ENCODE peak calls at places on chromosomes 5 and 9, in ten cellular contexts. One of them, this sample, is unnamed.
A peak's percentile ranks its signal among the peaks of the same experiment; 100 is the strongest.

GRCh38 chr5:80283360-80283759 is 27.5 kb upstream of the SERINC5 start:
- ATAC-seq in HepG2: no peak
- ATAC-seq in GM12878: no peak
- ATAC-seq in right lobe of liver: no peak
- ATAC-seq in heart left ventricle: no peak
- ATAC-seq in A549: no peak
- ATAC-seq in K562: no peak
- ATAC-seq in HCT116: no peak
- ATAC-seq in gastrocnemius medialis: no peak
- ATAC-seq in IMR-90: no peak
- ATAC-seq in this sample: no peak

GRCh38 chr5:175814676-175815075 is 56.7 kb upstream of the CPLX2 start:
- ATAC-seq in A549: peak; percentile 77
- ATAC-seq in HepG2: peak; percentile 52
- ATAC-seq in HCT116: peak; percentile 72
- ATAC-seq in gastrocnemius medialis: no peak
- ATAC-seq in right lobe of liver: no peak
- ATAC-seq in GM12878: no peak
- ATAC-seq in heart left ventricle: no peak
- ATAC-seq in IMR-90: peak; percentile 70
- ATAC-seq in K562: peak; percentile 58
- ATAC-seq in this sample: no peak

GRCh38 chr9:93510041-93510440 is 56.7 kb upstream of the FAM120AOS start:
- ATAC-seq in HepG2: no peak
- ATAC-seq in GM12878: no peak
- ATAC-seq in right lobe of liver: no peak
- ATAC-seq in K562: no peak
- ATAC-seq in A549: no peak
- ATAC-seq in IMR-90: no peak
- ATAC-seq in heart left ventricle: no peak
- ATAC-seq in gastrocnemius medialis: no peak
- ATAC-seq in HCT116: no peak
- ATAC-seq in this sample: no peak

GRCh38 chr9:5760338-5760737 is 72.6 kb downstream of the ERMP1 start:
- ATAC-seq in right lobe of liver: no peak
- ATAC-seq in heart left ventricle: no peak
- ATAC-seq in A549: no peak
- ATAC-seq in gastrocnemius medialis: no peak
- ATAC-seq in K562: no peak
- ATAC-seq in IMR-90: no peak
- ATAC-seq in HepG2: no peak
- ATAC-seq in HCT116: no peak
- ATAC-seq in GM12878: no peak
- ATAC-seq in this sample: no peak

GRCh38 chr9:31823365-31823764 is 561.1 kb upstream of the ACO1 start:
- ATAC-seq in HCT116: no peak
- ATAC-seq in A549: no peak
- ATAC-seq in heart left ventricle: no peak
- ATAC-seq in GM12878: no peak
- ATAC-seq in right lobe of liver: no peak
- ATAC-seq in HepG2: no peak
- ATAC-seq in IMR-90: no peak
- ATAC-seq in gastrocnemius medialis: no peak
- ATAC-seq in K562: no peak
- ATAC-seq in this sample: no peak

GRCh38 chr5:128264567-128264966 is 181.0 kb downstream of the SLC12A2 start:
- ATAC-seq in heart left ventricle: peak; percentile 67
- ATAC-seq in HepG2: no peak
- ATAC-seq in gastrocnemius medialis: no peak
- ATAC-seq in K562: no peak
- ATAC-seq in IMR-90: peak; percentile 80
- ATAC-seq in HCT116: peak; percentile 83
- ATAC-seq in A549: peak; percentile 62
- ATAC-seq in right lobe of liver: no peak
- ATAC-seq in GM12878: peak; percentile 36
- ATAC-seq in this sample: peak; percentile 55

GRCh38 chr5:140141241-140141640 is 15.5 kb downstream of the IGIP start:
- ATAC-seq in HepG2: no peak
- ATAC-seq in gastrocnemius medialis: peak; percentile 45
- ATAC-seq in IMR-90: peak; percentile 22
- ATAC-seq in A549: no peak
- ATAC-seq in right lobe of liver: no peak
- ATAC-seq in heart left ventricle: no peak
- ATAC-seq in GM12878: no peak
- ATAC-seq in K562: no peak
- ATAC-seq in HCT116: no peak
- ATAC-seq in this sample: peak; percentile 74

GRCh38 chr5:131389096-131389868 is 125.4 kb downstream of the CDC42SE2 start:
- ATAC-seq in heart left ventricle: no peak
- ATAC-seq in GM12878: peak; percentile 49
- ATAC-seq in IMR-90: no peak
- ATAC-seq in HCT116: no peak
- ATAC-seq in gastrocnemius medialis: no peak
- ATAC-seq in K562: no peak
- ATAC-seq in HepG2: no peak
- ATAC-seq in A549: no peak
- ATAC-seq in right lobe of liver: no peak
- ATAC-seq in this sample: no peak

DNA sequence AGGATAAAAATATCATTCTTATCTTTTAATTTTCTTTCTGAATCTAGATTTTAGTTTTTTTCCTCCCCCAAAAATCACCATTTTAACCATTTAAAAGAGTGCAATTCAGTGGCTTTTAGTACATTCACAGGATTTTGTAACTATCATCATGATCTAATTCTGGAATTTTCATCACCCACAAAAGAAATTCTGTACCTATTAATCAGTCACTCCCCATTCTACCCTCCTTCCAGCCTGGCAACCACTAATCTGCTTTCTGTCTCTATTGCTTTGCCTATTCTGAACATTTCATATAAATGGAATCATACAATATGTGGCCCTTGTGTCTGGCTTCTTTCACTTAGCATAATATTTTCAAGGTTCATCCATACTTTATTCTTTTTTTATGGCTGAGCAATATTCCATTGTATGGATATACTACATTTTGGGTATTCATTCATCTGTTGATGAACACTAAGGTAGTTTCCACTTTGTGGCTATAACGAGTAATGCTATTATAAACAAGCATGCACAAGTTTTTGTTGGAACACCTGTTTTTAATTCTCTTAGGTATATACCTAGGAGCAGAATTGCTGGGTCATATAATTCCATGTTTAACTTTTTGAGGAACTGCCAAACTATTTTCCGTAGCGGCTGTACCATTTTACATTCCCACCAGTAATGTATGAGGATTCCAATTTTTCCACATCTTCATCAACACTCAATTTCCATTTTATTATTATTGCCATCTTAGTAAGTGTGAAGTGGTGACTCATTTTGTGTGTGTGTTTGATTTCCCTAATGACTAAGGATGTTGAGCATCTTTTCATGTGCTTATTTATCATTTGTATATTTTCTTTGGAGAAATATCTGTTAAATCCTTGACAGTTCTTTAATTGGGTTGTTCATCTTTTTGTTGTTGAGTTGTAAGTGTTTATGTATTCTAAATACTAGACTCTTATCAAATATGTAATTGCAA is 340.3 kb downstream of the CWC27 start:
- ATAC-seq in right lobe of liver: no peak
- ATAC-seq in A549: no peak
- ATAC-seq in HCT116: no peak
- ATAC-seq in GM12878: no peak
- ATAC-seq in HepG2: no peak
- ATAC-seq in gastrocnemius medialis: no peak
- ATAC-seq in IMR-90: no peak
- ATAC-seq in K562: no peak
- ATAC-seq in heart left ventricle: no peak
- ATAC-seq in this sample: no peak
- TF ChIP-seq POLR2A in right lobe of liver: no peak
- TF ChIP-seq POLR2A in A549: no peak
- TF ChIP-seq POLR2A in HCT116: no peak
- TF ChIP-seq POLR2A in GM12878: no peak
- TF ChIP-seq POLR2A in HepG2: no peak
- TF ChIP-seq POLR2A in gastrocnemius medialis: no peak
- TF ChIP-seq POLR2A in IMR-90: no peak
- TF ChIP-seq POLR2A in K562: no peak
- TF ChIP-seq POLR2A in heart left ventricle: no peak
- TF ChIP-seq POLR2A in this sample: no peak

GRCh38 chr5:39219433-39219832 is at the start of gene FYB1:
- ATAC-seq in K562: no peak
- ATAC-seq in right lobe of liver: peak; percentile 65
- ATAC-seq in gastrocnemius medialis: peak; percentile 8
- ATAC-seq in GM12878: no peak
- ATAC-seq in IMR-90: no peak
- ATAC-seq in A549: no peak
- ATAC-seq in heart left ventricle: peak; percentile 62
- ATAC-seq in HCT116: no peak
- ATAC-seq in HepG2: no peak
- ATAC-seq in this sample: peak; percentile 37
- TF ChIP-seq POLR2A in K562: no peak
- TF ChIP-seq POLR2A in right lobe of liver: no peak
- TF ChIP-seq POLR2A in gastrocnemius medialis: no peak
- TF ChIP-seq POLR2A in GM12878: no peak
- TF ChIP-seq POLR2A in IMR-90: no peak
- TF ChIP-seq POLR2A in A549: no peak
- TF ChIP-seq POLR2A in heart left ventricle: no peak
- TF ChIP-seq POLR2A in HCT116: no peak
- TF ChIP-seq POLR2A in HepG2: no peak
- TF ChIP-seq POLR2A in this sample: no peak

DNA sequence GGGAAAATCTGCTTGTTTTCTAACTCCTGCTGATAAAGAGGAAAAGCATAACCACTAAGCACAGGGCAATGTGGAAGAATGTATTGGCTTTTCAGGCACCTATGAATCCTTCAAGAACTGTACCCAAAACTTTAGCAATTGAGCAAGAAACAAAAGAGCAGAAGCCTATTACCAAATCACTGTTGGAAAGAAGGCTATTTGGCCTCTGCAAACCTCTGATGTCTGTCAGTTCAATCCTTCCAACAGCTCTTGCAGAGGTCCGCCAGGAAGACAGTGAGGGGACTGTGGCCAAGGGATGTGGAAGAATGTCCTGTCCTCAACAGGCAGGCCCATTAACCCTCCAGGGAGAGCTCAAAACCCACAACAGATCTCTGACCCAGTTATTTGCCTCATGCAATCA is 328.6 kb downstream of the ENC1 start:
- ATAC-seq in right lobe of liver: no peak
- ATAC-seq in gastrocnemius medialis: peak; percentile 58
- ATAC-seq in HepG2: no peak
- ATAC-seq in heart left ventricle: peak; percentile 55
- ATAC-seq in K562: no peak
- ATAC-seq in IMR-90: no peak
- ATAC-seq in HCT116: no peak
- ATAC-seq in GM12878: no peak
- ATAC-seq in A549: no peak
- ATAC-seq in this sample: peak; percentile 90
- TF ChIP-seq POLR2A in right lobe of liver: no peak
- TF ChIP-seq POLR2A in gastrocnemius medialis: no peak
- TF ChIP-seq POLR2A in HepG2: no peak
- TF ChIP-seq POLR2A in heart left ventricle: no peak
- TF ChIP-seq POLR2A in K562: no peak
- TF ChIP-seq POLR2A in IMR-90: no peak
- TF ChIP-seq POLR2A in HCT116: no peak
- TF ChIP-seq POLR2A in GM12878: no peak
- TF ChIP-seq POLR2A in A549: no peak
- TF ChIP-seq POLR2A in this sample: no peak

GRCh38 chr5:82278711-82279370 is 687 bp upstream of the RPS23 start:
- ATAC-seq in right lobe of liver: no peak
- ATAC-seq in IMR-90: no peak
- ATAC-seq in GM12878: no peak
- ATAC-seq in heart left ventricle: no peak
- ATAC-seq in HepG2: no peak
- ATAC-seq in K562: peak; percentile 3
- ATAC-seq in A549: no peak
- ATAC-seq in gastrocnemius medialis: no peak
- ATAC-seq in HCT116: no peak
- ATAC-seq in this sample: no peak
- TF ChIP-seq POLR2A in right lobe of liver: no peak
- TF ChIP-seq POLR2A in IMR-90: no peak
- TF ChIP-seq POLR2A in GM12878: no peak
- TF ChIP-seq POLR2A in heart left ventricle: no peak
- TF ChIP-seq POLR2A in HepG2: no peak
- TF ChIP-seq POLR2A in K562: peak; percentile 97
- TF ChIP-seq POLR2A in A549: peak; percentile 45
- TF ChIP-seq POLR2A in gastrocnemius medialis: no peak
- TF ChIP-seq POLR2A in HCT116: peak; percentile 91
- TF ChIP-seq POLR2A in this sample: no peak

DNA sequence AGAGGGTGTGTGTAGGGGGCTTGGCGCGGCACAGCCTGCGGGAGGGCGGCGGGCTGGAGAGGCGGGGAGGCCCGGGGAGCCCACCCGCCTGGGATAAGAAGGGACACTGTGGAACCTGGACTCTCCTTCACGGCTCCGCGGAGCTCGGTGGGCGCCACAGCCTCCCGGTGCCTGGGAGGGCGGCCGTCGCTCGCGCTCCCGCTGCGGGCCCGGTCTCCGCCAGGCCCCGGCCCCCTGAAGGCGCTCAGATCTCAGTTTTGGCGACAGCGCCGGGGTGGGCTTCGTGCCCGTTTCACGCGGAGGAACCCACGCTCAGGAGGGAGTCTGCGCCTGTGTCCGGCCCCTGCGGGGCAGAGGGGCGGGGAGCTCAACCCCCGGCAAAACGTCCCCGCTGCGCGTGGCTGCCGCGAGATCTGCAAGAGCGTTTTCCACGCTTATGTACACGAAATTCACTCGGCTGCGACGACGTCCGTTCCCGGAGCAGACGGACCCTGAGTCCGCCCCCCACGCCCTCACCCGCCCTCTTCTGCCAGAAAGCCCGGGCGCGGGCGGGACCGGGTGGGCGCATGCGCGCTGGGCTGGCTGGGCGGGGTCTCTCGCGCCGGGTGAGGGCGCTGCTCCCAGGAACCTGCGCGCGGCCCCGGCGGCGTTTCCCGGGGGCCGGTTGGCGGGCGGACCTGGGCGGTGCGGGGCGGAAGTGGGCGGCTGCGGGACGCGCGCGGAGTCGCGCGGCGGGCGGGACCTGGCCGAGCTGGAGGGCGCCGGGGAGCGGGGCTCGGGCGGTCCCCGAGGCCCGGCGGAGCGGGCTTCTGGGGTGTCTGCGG is at the start of gene NELFB:
- ATAC-seq in HepG2: peak; percentile 53
- ATAC-seq in GM12878: peak; percentile 83
- ATAC-seq in K562: peak; percentile 82
- ATAC-seq in IMR-90: peak; percentile 93
- ATAC-seq in right lobe of liver: peak; percentile 85
- ATAC-seq in gastrocnemius medialis: peak; percentile 91
- ATAC-seq in A549: peak; percentile 71
- ATAC-seq in heart left ventricle: peak; percentile 87
- ATAC-seq in HCT116: peak; percentile 86
- ATAC-seq in this sample: peak; percentile 96
- TF ChIP-seq POLR2A in HepG2: peak; percentile 80
- TF ChIP-seq POLR2A in GM12878: peak; percentile 78
- TF ChIP-seq POLR2A in K562: peak; percentile 85
- TF ChIP-seq POLR2A in IMR-90: peak; percentile 22
- TF ChIP-seq POLR2A in right lobe of liver: peak; percentile 71
- TF ChIP-seq POLR2A in gastrocnemius medialis: peak; percentile 79
- TF ChIP-seq POLR2A in A549: peak; percentile 90
- TF ChIP-seq POLR2A in heart left ventricle: no peak
- TF ChIP-seq POLR2A in HCT116: peak; percentile 50
- TF ChIP-seq POLR2A in this sample: peak; percentile 60

GRCh38 chr9:755454-756381 is 85.8 kb upstream of the DMRT1 start:
- ATAC-seq in gastrocnemius medialis: peak; percentile 69
- ATAC-seq in GM12878: peak; percentile 63
- ATAC-seq in heart left ventricle: peak; percentile 46
- ATAC-seq in A549: peak; percentile 39
- ATAC-seq in K562: no peak
- ATAC-seq in right lobe of liver: peak; percentile 44
- ATAC-seq in HepG2: peak; percentile 79
- ATAC-seq in HCT116: peak; percentile 70
- ATAC-seq in IMR-90: peak; percentile 43
- ATAC-seq in this sample: peak; percentile 29
- TF ChIP-seq POLR2A in gastrocnemius medialis: no peak
- TF ChIP-seq POLR2A in GM12878: no peak
- TF ChIP-seq POLR2A in heart left ventricle: no peak
- TF ChIP-seq POLR2A in A549: no peak
- TF ChIP-seq POLR2A in K562: no peak
- TF ChIP-seq POLR2A in right lobe of liver: no peak
- TF ChIP-seq POLR2A in HepG2: no peak
- TF ChIP-seq POLR2A in HCT116: no peak
- TF ChIP-seq POLR2A in IMR-90: no peak
- TF ChIP-seq POLR2A in this sample: no peak

This sample was measured in gastroesophageal sphincter.